ENCODE peak calls at places on chromosomes 16 and 17, in eight cellular contexts. D is heart left ventricle, C is K562, H is ovary, U is testis, T is vagina, S is tibial nerve, O is suprapubic skin. G is an unnamed sample.

GRCh38 chr16:58515871-58516767 is 802 bp downstream of the SETD6 start:
- DNase-seq in T (peak; percentile 95), O (no peak), H (peak; percentile 63), S (no peak), D (no peak), C (peak; percentile 68), U (no peak), G (no peak)

GRCh38 chr17:42110301-42111264 is 1.9 kb downstream of the DHX58 start:
- DNase-seq in T (no peak), O (no peak), C (no peak), H (no peak), D (no peak), U (no peak), S (no peak), G (no peak)

GRCh38 chr16:67024384-67024896 is 4.5 kb upstream of the CBFB start:
- DNase-seq in O (no peak), S (no peak), T (no peak), D (no peak), H (no peak), C (no peak), U (peak; percentile 6), G (no peak)

GRCh38 chr16:69494993-69495392 is 70.6 kb downstream of the CYB5B start:
- DNase-seq in T (no peak), S (no peak), D (no peak), C (peak; percentile 65), H (no peak), U (peak; percentile 49), O (no peak), G (no peak)

GRCh38 chr16:27515874-27516353 is 33.8 kb downstream of the GTF3C1 start:
- DNase-seq in T (no peak), U (peak; percentile 20), O (no peak), S (no peak), C (peak; percentile 62), H (no peak), D (peak; percentile 54), G (peak; percentile 59)

GRCh38 chr16:60646631-60647030 is 1389.6 kb downstream of the CDH8 start:
- DNase-seq in C (no peak), O (no peak), U (no peak), D (no peak), T (no peak), S (no peak), H (no peak), G (no peak)

GRCh38 chr17:31431795-31432658 is 40.6 kb downstream of the RAB11FIP4 start:
- DNase-seq in H (no peak), S (no peak), O (no peak), D (no peak), U (no peak), C (no peak), T (no peak), G (no peak)

GRCh38 chr17:72175787-72176515 is 55.1 kb downstream of the SOX9 start:
- DNase-seq in T (no peak), S (no peak), U (no peak), H (no peak), O (no peak), D (no peak), C (no peak), G (no peak)

GRCh38 chr17:8941520-8941919 is 24.0 kb downstream of the PIK3R5 start:
- DNase-seq in U (no peak), D (no peak), C (no peak), T (no peak), O (peak; percentile 55), S (no peak), H (no peak), G (no peak)

GRCh38 chr17:41680426-41681040 is 8.2 kb upstream of the EIF1 start:
- DNase-seq in O (no peak), U (no peak), D (no peak), T (no peak), C (no peak), S (no peak), H (no peak), G (no peak)

GRCh38 chr16:30399435-30400186 is 4.4 kb downstream of the ZNF48 start:
- DNase-seq in O (no peak), S (no peak), U (no peak), D (no peak), T (no peak), C (no peak), H (no peak), G (no peak)

GRCh38 chr17:33520404-33521032 is 227.4 kb upstream of the ASIC2 start:
- DNase-seq in H (peak; percentile 41), T (no peak), S (peak; percentile 23), C (peak; percentile 82), O (no peak), U (peak; percentile 80), D (peak; percentile 39), G (peak; percentile 12)

GRCh38 chr17:28842282-28843012 is at the start of gene FAM222B:
- DNase-seq in O (peak; percentile 90), D (peak; percentile 92), H (peak; percentile 88), U (peak; percentile 85), T (no peak), C (peak; percentile 100), S (peak; percentile 26), G (peak; percentile 99)

GRCh38 chr16:66131156-66131807 is 235.2 kb upstream of the CDH5 start:
- DNase-seq in H (no peak), O (no peak), C (no peak), T (no peak), S (no peak), U (no peak), D (no peak), G (peak; percentile 7)

GRCh38 chr16:1564325-1564724 is 30.9 kb downstream of the TMEM204 start:
- DNase-seq in U (no peak), T (no peak), S (no peak), H (no peak), O (no peak), C (peak; percentile 58), D (no peak), G (no peak)

GRCh38 chr16:11016993-11017392 is 72.6 kb downstream of the CLEC16A start:
- DNase-seq in H (no peak), U (peak; percentile 88), D (peak; percentile 63), S (no peak), O (peak; percentile 94), C (peak; percentile 19), T (no peak), G (peak; percentile 64)

GRCh38 chr17:36592316-36592710 is 634 bp downstream of the DHRS11 start:
- DNase-seq in S (no peak), C (peak; percentile 51), O (no peak), H (peak; percentile 53), T (no peak), D (no peak), U (no peak), G (no peak)

GRCh38 chr16:73171380-73171779 is 123.5 kb upstream of the ZFHX3 start:
- DNase-seq in U (no peak), T (no peak), O (no peak), S (no peak), C (no peak), H (no peak), D (no peak), G (no peak)

GRCh38 chr17:18966831-18967624 is 15.1 kb downstream of the SLC5A10 start:
- DNase-seq in O (no peak), T (no peak), U (no peak), H (no peak), C (no peak), D (peak; percentile 50), S (no peak), G (no peak)

GRCh38 chr17:79388556-79389295 is 222.1 kb downstream of the RBFOX3 start:
- DNase-seq in S (no peak), C (peak; percentile 71), U (peak; percentile 74), D (peak; percentile 60), T (no peak), O (no peak), H (peak; percentile 61), G (peak; percentile 68)

GRCh38 chr16:76527244-76527643 is 250.0 kb downstream of the CNTNAP4 start:
- DNase-seq in U (no peak), H (no peak), S (no peak), D (no peak), O (no peak), C (no peak), T (no peak), G (no peak)

GRCh38 chr16:23356941-23357340 is 54.8 kb downstream of the SCNN1B start:
- DNase-seq in H (no peak), T (no peak), U (no peak), S (no peak), O (no peak), C (no peak), D (no peak), G (no peak)

GRCh38 chr17:79519152-79519523 is 91.7 kb downstream of the RBFOX3 start:
- DNase-seq in T (no peak), H (no peak), O (no peak), S (no peak), D (no peak), U (no peak), C (no peak), G (no peak)

GRCh38 chr16:8854298-8854948 is 14.4 kb downstream of the CARHSP1 start:
- DNase-seq in T (no peak), U (no peak), S (no peak), C (no peak), H (peak; percentile 34), O (no peak), D (no peak), G (no peak)
- TF ChIP-seq POLR2A in T (no peak), U (no peak), S (no peak), C (no peak), H (no peak), O (no peak), D (no peak), G (no peak)

DNA sequence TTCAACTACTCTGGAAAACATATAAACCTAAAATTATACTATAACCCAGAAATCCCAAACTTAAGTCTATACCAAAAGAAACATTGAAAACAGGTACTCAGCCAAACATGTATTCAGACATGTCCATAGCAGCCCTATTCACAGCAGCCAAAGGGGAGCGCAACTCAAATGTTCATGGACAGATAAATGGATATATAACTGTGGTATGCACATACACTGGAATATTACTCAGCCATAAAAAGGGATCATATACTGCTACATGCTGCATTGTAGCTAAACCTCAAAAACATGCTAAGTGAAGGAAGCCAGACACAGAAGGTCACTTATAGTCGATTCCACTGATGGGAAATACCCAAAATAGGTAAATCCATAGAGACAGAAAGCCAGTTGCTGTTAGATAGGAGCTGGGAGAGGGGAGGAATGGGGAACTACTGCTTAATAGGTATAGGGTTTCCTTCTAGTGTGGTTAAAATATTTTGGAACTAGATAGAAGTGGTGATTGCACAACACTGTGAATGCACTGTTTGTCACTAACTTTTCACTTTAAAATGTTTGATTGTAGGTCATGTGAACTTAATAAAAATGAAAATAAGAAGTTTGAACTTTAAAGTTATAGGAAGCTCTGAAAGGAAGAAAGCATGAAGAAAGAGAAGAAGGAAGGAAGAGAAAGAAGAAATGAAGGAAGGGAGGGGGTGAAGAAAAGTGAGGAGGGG is 812.3 kb downstream of the CDH11 start:
- DNase-seq in S (no peak), C (no peak), U (no peak), O (no peak), D (no peak), T (no peak), H (no peak), G (no peak)
- TF ChIP-seq POLR2A in S (no peak), C (no peak), U (no peak), O (no peak), D (no peak), T (no peak), H (no peak), G (no peak)

GRCh38 chr16:12089492-12090161 is 113.1 kb downstream of the SNX29 start:
- DNase-seq in H (peak; percentile 64), D (peak; percentile 45), C (peak; percentile 51), S (no peak), U (peak; percentile 35), T (no peak), O (no peak), G (no peak)
- TF ChIP-seq POLR2A in H (no peak), D (no peak), C (no peak), S (no peak), U (no peak), T (no peak), O (no peak), G (no peak)

GRCh38 chr16:82011199-82011641 is at the start of gene SDR42E1:
- DNase-seq in C (peak; percentile 35), H (no peak), T (no peak), D (no peak), O (peak; percentile 68), S (no peak), U (peak; percentile 73), G (no peak)
- TF ChIP-seq POLR2A in C (no peak), H (no peak), T (no peak), D (no peak), O (no peak), S (no peak), U (no peak), G (no peak)

G was measured in H54.